ENCODE peak calls at places on chromosomes 12 and 14, in six cellular contexts. Z, B, O, T, P and C are unnamed samples.

GRCh38 chr12:50641566-50641965 is 122.3 kb upstream of the ATF1 start:
- DNase-seq in Z (no peak), B (no peak), O (no peak), T (no peak), P (no peak), C (peak)

GRCh38 chr12:9604288-9604687 is 3.4 kb downstream of the KLRB1 start:
- DNase-seq in Z (no peak), B (no peak), O (no peak), T (no peak), P (no peak), C (no peak)

GRCh38 chr12:54016478-54016964 is 7.7 kb downstream of the HOXC8 start:
- DNase-seq in Z (peak), B (peak), O (no peak), T (no peak), P (no peak), C (peak)

GRCh38 chr14:30267141-30267540 is 291.8 kb upstream of the G2E3 start:
- DNase-seq in Z (no peak), B (no peak), O (no peak), T (no peak), P (no peak), C (no peak)

GRCh38 chr12:26771861-26772260 is 61.1 kb downstream of the ITPR2 start:
- DNase-seq in Z (no peak), B (no peak), O (no peak), T (no peak), P (no peak), C (no peak)

GRCh38 chr12:55830601-55831406 is 1.4 kb upstream of the DNAJC14 start:
- DNase-seq in Z (no peak), B (no peak), O (peak), T (peak), P (peak), C (peak)

GRCh38 chr14:104036250-104036649 is 49.2 kb upstream of the ASPG start:
- DNase-seq in Z (no peak), B (no peak), O (no peak), T (no peak), P (no peak), C (no peak)

GRCh38 chr12:104870797-104871196 is 87.3 kb downstream of the SLC41A2 start:
- DNase-seq in Z (no peak), B (no peak), O (no peak), T (no peak), P (no peak), C (no peak)

GRCh38 chr14:60311417-60311816 is 62.4 kb downstream of the PPM1A start:
- DNase-seq in Z (no peak), B (no peak), O (no peak), T (no peak), P (no peak), C (no peak)

GRCh38 chr14:93962701-93963601 is 13.4 kb downstream of the ASB2 start:
- DNase-seq in Z (no peak), B (no peak), O (no peak), T (no peak), P (peak), C (no peak)